ENCODE peak calls at places on chromosome 5, in seven cellular contexts. R is H1, Q is mesendoderm, S is IMR-90, D is mesenchymal stem cell, L is H9, M is trophoblast cell. G is an unnamed sample.

GRCh38 chr5:31361906-31362900 is 168.7 kb downstream of the CDH6 start:
- DNase-seq in R (peak), Q (peak), S (peak), D (no peak), L (no peak), M (peak), G (no peak)

GRCh38 chr5:1356873-1357787 is 12.2 kb upstream of the CLPTM1L start:
- DNase-seq in R (no peak), Q (no peak), S (no peak), D (no peak), L (no peak), M (no peak), G (no peak)

GRCh38 chr5:108003178-108003577 is 332.4 kb upstream of the EFNA5 start:
- DNase-seq in R (no peak), Q (no peak), S (peak), D (peak), L (no peak), M (no peak), G (no peak)

GRCh38 chr5:65862384-65862783 is 64.0 kb upstream of the ERBIN start:
- DNase-seq in R (no peak), Q (no peak), S (peak), D (no peak), L (no peak), M (peak), G (no peak)

GRCh38 chr5:18984559-18985080 is 1003.4 kb downstream of the CDH18 start:
- DNase-seq in R (no peak), Q (no peak), S (no peak), D (no peak), L (no peak), M (no peak), G (no peak)

GRCh38 chr5:116032094-116032517 is at the start of gene ARL14EPL:
- DNase-seq in R (peak), Q (peak), S (peak), D (peak), L (no peak), M (peak), G (no peak)

GRCh38 chr5:80117446-80117845 is 82.3 kb downstream of the THBS4 start:
- DNase-seq in R (no peak), Q (no peak), S (no peak), D (peak), L (no peak), M (no peak), G (no peak)

GRCh38 chr5:141812512-141812911 is 65.7 kb downstream of the PCDH1 start:
- DNase-seq in R (no peak), Q (no peak), S (no peak), D (no peak), L (no peak), M (no peak), G (no peak)

GRCh38 chr5:126403156-126403555 is 20.1 kb upstream of the GRAMD2B start:
- DNase-seq in R (no peak), Q (no peak), S (no peak), D (no peak), L (no peak), M (peak), G (no peak)

GRCh38 chr5:132102101-132102701 is 28.6 kb downstream of the CSF2 start:
- DNase-seq in R (no peak), Q (no peak), S (no peak), D (no peak), L (no peak), M (no peak), G (no peak)

GRCh38 chr5:173217626-173218397 is 17.2 kb downstream of the NKX2-5 start:
- DNase-seq in R (no peak), Q (peak), S (no peak), D (peak), L (peak), M (no peak), G (no peak)

GRCh38 chr5:172245823-172246222 is 37.7 kb downstream of the UBTD2 start:
- DNase-seq in R (no peak), Q (no peak), S (no peak), D (no peak), L (no peak), M (no peak), G (no peak)

GRCh38 chr5:179271821-179272325 is 73.4 kb downstream of the ADAMTS2 start:
- DNase-seq in R (no peak), Q (no peak), S (no peak), D (no peak), L (peak), M (no peak), G (no peak)

GRCh38 chr5:149406203-149406978 is 27.3 kb upstream of the IL17B start:
- DNase-seq in R (no peak), Q (no peak), S (peak), D (peak), L (peak), M (no peak), G (no peak)

GRCh38 chr5:111135946-111136345 is 43.8 kb downstream of the WDR36 start:
- DNase-seq in R (no peak), Q (no peak), S (peak), D (no peak), L (no peak), M (no peak), G (no peak)

GRCh38 chr5:127936439-127936972 is 147.1 kb upstream of the SLC12A2 start:
- DNase-seq in R (no peak), Q (no peak), S (no peak), D (no peak), L (no peak), M (no peak), G (no peak)

GRCh38 chr5:1064383-1065142 is 47.3 kb downstream of the SLC12A7 start:
- DNase-seq in R (no peak), Q (no peak), S (no peak), D (no peak), L (no peak), M (no peak), G (no peak)

DNA sequence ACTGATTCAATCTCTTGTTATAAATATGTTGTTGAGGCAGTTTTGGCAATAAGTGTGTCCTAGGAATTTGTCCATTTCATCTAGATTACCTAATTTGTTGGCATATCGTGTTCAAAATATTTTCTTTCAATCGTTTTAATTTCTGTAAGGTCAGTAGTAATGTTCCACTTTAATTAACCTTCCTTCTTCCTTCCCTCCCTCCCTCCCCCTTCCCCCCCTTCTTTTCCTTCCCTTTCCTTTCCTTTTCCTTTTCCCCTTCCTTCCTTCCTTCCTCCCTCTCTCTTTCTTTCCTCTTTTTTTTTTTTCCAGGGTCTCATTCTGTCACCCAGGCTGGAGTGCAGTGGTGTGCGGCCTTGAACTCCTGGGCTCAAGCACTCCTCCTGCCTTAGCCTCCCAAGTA is 27.1 kb downstream of the CD14 start:
- DNase-seq in R (no peak), Q (no peak), S (no peak), D (no peak), L (no peak), M (peak), G (no peak)
- H3K4ac ChIP-seq in R (no peak), Q (no peak), S (no peak), D (no peak), L (no peak), M (no peak), G (no peak)

DNA sequence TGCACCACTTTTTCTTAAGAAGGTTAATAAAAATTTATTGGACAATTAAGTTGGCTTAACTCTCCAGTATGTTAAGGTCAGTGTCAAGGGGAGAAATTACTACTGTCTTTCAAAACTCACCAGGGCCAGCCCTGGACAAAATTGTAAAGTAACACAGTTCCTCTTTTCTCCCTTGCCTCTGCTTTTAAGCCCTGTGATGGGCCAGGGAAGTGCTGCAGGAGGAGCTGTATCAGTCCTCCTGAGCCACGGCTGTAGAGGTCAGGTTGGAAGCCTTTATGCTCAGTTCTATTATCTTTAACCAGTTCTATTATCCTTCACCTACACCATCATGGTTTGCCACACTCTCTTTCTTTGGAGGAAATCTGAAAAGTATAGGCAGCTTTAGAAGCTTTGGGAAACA is 11.5 kb upstream of the PPP2R2B start:
- DNase-seq in R (no peak), Q (no peak), S (no peak), D (no peak), L (no peak), M (no peak), G (no peak)
- H3K4ac ChIP-seq in R (no peak), Q (no peak), S (no peak), D (no peak), L (no peak), M (no peak), G (no peak)

GRCh38 chr5:14851597-14851996 is 20.0 kb downstream of the ANKH start:
- DNase-seq in R (no peak), Q (no peak), S (no peak), D (no peak), L (no peak), M (no peak), G (no peak)

GRCh38 chr5:14852779-14853178 is 18.8 kb downstream of the ANKH start:
- DNase-seq in R (no peak), Q (no peak), S (no peak), D (no peak), L (no peak), M (no peak), G (no peak)

GRCh38 chr5:14850419-14851066 is 21.0 kb downstream of the ANKH start:
- DNase-seq in R (no peak), Q (peak), S (no peak), D (no peak), L (no peak), M (peak), G (no peak)

GRCh38 chr5:14851067-14851422 is 20.5 kb downstream of the ANKH start:
- DNase-seq in R (no peak), Q (no peak), S (no peak), D (no peak), L (no peak), M (no peak), G (no peak)

DNA sequence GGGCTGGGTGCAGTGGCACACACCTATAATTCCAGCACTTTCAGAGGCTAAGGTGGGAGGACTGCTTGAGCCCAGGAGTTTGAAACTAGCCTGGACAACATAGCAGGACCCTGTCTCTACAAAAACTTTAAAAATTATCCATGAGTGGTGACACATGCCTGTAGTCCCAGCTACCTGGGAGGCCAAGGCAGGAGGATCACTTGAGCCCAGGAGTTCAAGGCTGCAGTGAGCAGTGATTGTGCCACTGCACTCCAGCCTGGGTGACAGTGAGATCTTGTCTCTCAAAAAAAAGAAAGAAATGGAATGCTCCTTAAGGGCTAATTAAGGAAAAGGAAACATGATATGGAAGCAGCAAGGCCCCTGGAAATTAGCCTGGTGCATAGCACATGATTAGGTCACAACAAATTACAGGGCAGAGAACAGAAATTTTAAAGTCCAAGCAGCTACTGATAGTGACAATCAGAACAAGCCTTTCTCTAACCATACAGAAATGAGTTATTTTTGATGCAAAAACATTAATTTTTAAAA is 19.5 kb downstream of the ANKH start:
- DNase-seq in R (no peak), Q (no peak), S (no peak), D (no peak), L (no peak), M (no peak), G (no peak)
- H3K4ac ChIP-seq in R (no peak), Q (no peak), S (no peak), D (no peak), L (no peak), M (no peak), G (no peak)

GRCh38 chr5:157860898-157861894 is 2.3 kb upstream of the CLINT1 start:
- DNase-seq in R (no peak), Q (no peak), S (no peak), D (no peak), L (no peak), M (peak), G (no peak)

GRCh38 chr5:157859227-157859575 is 256 bp upstream of the CLINT1 start:
- DNase-seq in R (no peak), Q (no peak), S (no peak), D (no peak), L (no peak), M (no peak), G (no peak)

GRCh38 chr5:157858527-157859226 is at the start of gene CLINT1:
- DNase-seq in R (peak), Q (peak), S (peak), D (peak), L (peak), M (peak), G (peak)

GRCh38 chr5:157855404-157855994 is 3.4 kb downstream of the CLINT1 start:
- DNase-seq in R (peak), Q (peak), S (peak), D (peak), L (peak), M (peak), G (peak)

GRCh38 chr5:157857821-157858526 is 971 bp downstream of the CLINT1 start:
- DNase-seq in R (no peak), Q (no peak), S (peak), D (peak), L (no peak), M (peak), G (no peak)
- H3K4ac ChIP-seq in R (no peak), Q (no peak), S (peak), D (no peak), L (no peak), M (peak), G (no peak)

GRCh38 chr5:14160116-14160515 is 17.0 kb downstream of the TRIO start:
- DNase-seq in R (no peak), Q (no peak), S (no peak), D (no peak), L (no peak), M (no peak), G (no peak)

GRCh38 chr5:14161825-14162556 is 18.8 kb downstream of the TRIO start:
- DNase-seq in R (no peak), Q (no peak), S (no peak), D (no peak), L (no peak), M (no peak), G (no peak)

GRCh38 chr5:14157494-14157782 is 14.3 kb downstream of the TRIO start:
- DNase-seq in R (no peak), Q (no peak), S (no peak), D (no peak), L (no peak), M (no peak), G (no peak)

GRCh38 chr5:14156611-14157493 is 13.7 kb downstream of the TRIO start:
- DNase-seq in R (no peak), Q (peak), S (peak), D (peak), L (no peak), M (peak), G (no peak)

GRCh38 chr5:14158890-14159666 is 15.9 kb downstream of the TRIO start:
- DNase-seq in R (no peak), Q (no peak), S (no peak), D (no peak), L (no peak), M (no peak), G (no peak)
- H3K4ac ChIP-seq in R (no peak), Q (no peak), S (peak), D (no peak), L (no peak), M (peak), G (no peak)

DNA sequence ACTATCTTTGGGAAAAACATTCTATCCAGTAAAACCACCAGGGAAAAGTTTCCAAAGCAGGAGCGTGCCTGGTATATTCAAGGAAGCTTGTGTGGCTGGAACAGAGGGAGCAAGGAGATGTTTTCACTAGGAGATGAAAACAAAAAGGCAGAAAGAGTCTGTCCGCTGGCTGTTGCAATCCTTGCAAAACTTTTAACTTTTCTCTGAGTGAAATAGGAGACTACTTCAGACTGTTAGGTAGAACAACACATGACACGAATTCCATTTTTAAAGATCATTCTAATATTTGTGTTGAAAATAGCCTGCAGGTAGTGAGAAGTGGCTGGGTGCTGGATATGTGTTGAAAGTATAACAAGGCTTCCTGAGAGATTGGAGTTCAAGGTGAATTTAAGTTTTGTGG is 69.5 kb downstream of the PRR16 start:
- DNase-seq in R (no peak), Q (no peak), S (no peak), D (no peak), L (no peak), M (peak), G (no peak)
- H3K4ac ChIP-seq in R (no peak), Q (no peak), S (no peak), D (no peak), L (no peak), M (no peak), G (no peak)

GRCh38 chr5:169354263-169354662 is 53.3 kb upstream of the SLIT3 start:
- DNase-seq in R (no peak), Q (no peak), S (peak), D (peak), L (no peak), M (peak), G (no peak)

GRCh38 chr5:169347786-169348185 is 46.8 kb upstream of the SLIT3 start:
- DNase-seq in R (no peak), Q (no peak), S (no peak), D (no peak), L (no peak), M (no peak), G (no peak)

GRCh38 chr5:169350016-169350415 is 49.1 kb upstream of the SLIT3 start:
- DNase-seq in R (no peak), Q (no peak), S (peak), D (peak), L (no peak), M (peak), G (no peak)

GRCh38 chr5:169352901-169353300 is 52.0 kb upstream of the SLIT3 start:
- DNase-seq in R (no peak), Q (no peak), S (no peak), D (no peak), L (no peak), M (peak), G (no peak)

GRCh38 chr5:169350759-169351240 is 49.9 kb upstream of the SLIT3 start:
- DNase-seq in R (peak), Q (peak), S (peak), D (peak), L (no peak), M (peak), G (no peak)
- H3K4ac ChIP-seq in R (no peak), Q (no peak), S (no peak), D (no peak), L (no peak), M (no peak), G (no peak)

GRCh38 chr5:76257897-76258296 is 145.2 kb upstream of the IQGAP2 start:
- DNase-seq in R (no peak), Q (no peak), S (no peak), D (peak), L (no peak), M (no peak), G (no peak)
- H3K4ac ChIP-seq in R (no peak), Q (no peak), S (no peak), D (peak), L (no peak), M (no peak), G (no peak)

GRCh38 chr5:125041798-125042197 is 295.4 kb upstream of the ZNF608 start:
- DNase-seq in R (no peak), Q (no peak), S (no peak), D (no peak), L (no peak), M (no peak), G (no peak)
- H3K4ac ChIP-seq in R (peak), Q (no peak), S (no peak), D (no peak), L (no peak), M (no peak), G (no peak)

DNA sequence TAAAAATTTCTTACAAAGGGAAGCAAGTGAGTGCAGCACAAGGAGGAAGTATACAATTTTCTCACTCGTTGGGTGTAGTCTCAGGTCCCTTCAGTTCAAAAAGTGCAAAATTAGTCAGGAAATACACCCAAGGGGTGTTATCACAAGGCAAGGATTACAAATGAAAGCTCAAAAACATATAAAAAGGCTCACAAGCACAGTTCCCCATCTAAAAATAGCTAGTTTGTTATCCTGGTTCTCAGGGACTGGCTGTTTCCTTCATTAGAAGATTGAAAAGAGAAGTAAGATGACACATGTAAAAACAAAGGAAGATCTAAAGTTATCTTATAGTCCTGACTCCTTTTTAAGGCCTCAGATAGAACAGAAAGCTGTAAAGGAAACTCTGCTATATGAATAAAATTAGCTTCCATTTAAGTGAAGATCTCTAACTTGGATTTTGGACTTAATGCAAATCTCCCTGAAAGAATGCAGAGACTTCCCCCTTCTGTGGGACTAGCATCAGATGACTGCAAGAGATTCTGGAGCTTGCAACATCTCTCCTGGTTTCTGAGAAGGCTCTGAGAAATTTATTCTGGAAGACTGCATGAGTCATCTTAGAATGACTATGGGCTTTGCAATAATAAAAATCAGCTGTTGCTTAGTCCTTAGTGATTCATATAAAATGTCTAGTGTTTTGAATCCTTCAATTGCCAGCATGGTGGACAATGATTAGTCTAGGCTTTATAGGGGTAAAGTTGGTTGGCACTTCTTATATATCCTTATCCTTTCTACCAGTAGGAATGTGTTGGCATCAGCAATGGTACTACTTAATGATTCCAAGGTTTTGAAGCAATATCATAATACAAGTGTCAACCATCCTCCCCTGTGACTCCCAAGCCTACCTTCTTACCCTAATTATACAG is 25.4 kb downstream of the DAB2 start:
- DNase-seq in R (no peak), Q (peak), S (peak), D (peak), L (no peak), M (peak), G (no peak)
- H3K4ac ChIP-seq in R (no peak), Q (no peak), S (peak), D (no peak), L (no peak), M (no peak), G (no peak)

G was measured in neuronal stem cell.